ENCODE peak calls at places on chromosomes 3 and 15, in six cellular contexts. Z, O, I, X, G and A are unnamed samples.

GRCh38 chr3:159077860-159078259 is 276.0 kb downstream of the MFSD1 start:
- DNase-seq in G (no peak), Z (no peak), I (peak; percentile 18), O (peak; percentile 22), X (no peak), A (no peak)

GRCh38 chr3:122691195-122691594 is 10.6 kb downstream of the PARP14 start:
- DNase-seq in Z (no peak), I (peak; percentile 82), X (no peak), G (peak; percentile 86), O (peak; percentile 87), A (no peak)

GRCh38 chr15:51030649-51031316 is 63.9 kb downstream of the TNFAIP8L3 start:
- DNase-seq in Z (no peak), O (peak; percentile 92), I (peak; percentile 70), X (no peak), G (peak; percentile 87), A (no peak)

GRCh38 chr15:80937718-80938117 is 51.9 kb downstream of the MESD start:
- DNase-seq in G (no peak), I (no peak), Z (no peak), X (no peak), O (no peak), A (no peak)

GRCh38 chr3:180855364-180855763 is 57.1 kb upstream of the FXR1 start:
- DNase-seq in G (no peak), Z (no peak), I (peak; percentile 5), X (no peak), O (no peak), A (no peak)

GRCh38 chr3:54188176-54188791 is 65.9 kb downstream of the CACNA2D3 start:
- DNase-seq in I (peak; percentile 61), X (no peak), Z (no peak), G (peak; percentile 63), O (peak; percentile 34), A (peak; percentile 66)

GRCh38 chr15:74159773-74160172 is 13.7 kb upstream of the ISLR start:
- DNase-seq in Z (no peak), X (no peak), I (no peak), O (no peak), G (no peak), A (no peak)

GRCh38 chr3:102098130-102098885 is 249.0 kb downstream of the NFKBIZ start:
- DNase-seq in O (no peak), G (no peak), Z (no peak), I (no peak), X (no peak), A (no peak)

GRCh38 chr3:71168043-71168720 is 415.3 kb downstream of the FOXP1 start:
- DNase-seq in I (peak; percentile 78), G (no peak), O (peak; percentile 87), Z (no peak), X (no peak), A (no peak)

GRCh38 chr15:81375461-81375860 is 1.4 kb upstream of the TMC3 start:
- DNase-seq in O (no peak), X (no peak), Z (no peak), G (no peak), I (no peak), A (no peak)

GRCh38 chr15:66657062-66658020 is 44.7 kb upstream of the SMAD6 start:
- DNase-seq in I (no peak), Z (no peak), G (no peak), O (no peak), X (no peak), A (peak; percentile 14)

GRCh38 chr3:176376531-176376930 is 820.8 kb downstream of the TBL1XR1 start:
- DNase-seq in I (no peak), Z (no peak), X (no peak), G (no peak), O (no peak), A (no peak)

GRCh38 chr3:174408310-174408709 is 450.8 kb upstream of the NAALADL2 start:
- DNase-seq in I (peak; percentile 53), G (no peak), O (peak; percentile 58), Z (no peak), X (no peak), A (no peak)

GRCh38 chr3:139427283-139428060 is 38.0 kb upstream of the COPB2 start:
- DNase-seq in O (peak; percentile 71), Z (no peak), I (peak; percentile 91), G (peak; percentile 16), X (no peak), A (peak; percentile 14)

GRCh38 chr15:98865397-98866339 is 141.9 kb downstream of the PGPEP1L start:
- DNase-seq in Z (peak; percentile 58), G (peak; percentile 75), I (peak; percentile 80), O (peak; percentile 68), X (peak; percentile 93), A (no peak)

GRCh38 chr3:108420926-108421325 is 89.5 kb downstream of the MYH15 start:
- DNase-seq in G (no peak), X (no peak), O (peak; percentile 91), I (peak; percentile 27), Z (no peak), A (no peak)

GRCh38 chr3:112930771-112931170 is 44.1 kb downstream of the CD200R1 start:
- DNase-seq in G (no peak), X (no peak), I (peak; percentile 4), Z (no peak), O (peak; percentile 19), A (no peak)

GRCh38 chr3:171566803-171567422 is 106.7 kb upstream of the TNIK start:
- DNase-seq in X (no peak), Z (no peak), O (peak; percentile 46), G (no peak), I (peak; percentile 67), A (no peak)

GRCh38 chr15:39642011-39642640 is 61.2 kb downstream of the THBS1 start:
- DNase-seq in X (no peak), Z (no peak), O (peak; percentile 76), G (no peak), I (peak; percentile 79), A (no peak)

GRCh38 chr3:12447075-12447474 is 37.2 kb upstream of the TSEN2 start:
- DNase-seq in Z (no peak), O (no peak), G (no peak), I (no peak), X (no peak), A (no peak)

GRCh38 chr3:100399341-100400071 is 1.4 kb downstream of the TOMM70 start:
- DNase-seq in I (no peak), X (peak; percentile 76), G (no peak), Z (no peak), O (no peak), A (no peak)

GRCh38 chr3:150495563-150496168 is 50.6 kb downstream of the SERP1 start:
- DNase-seq in I (peak; percentile 75), Z (no peak), G (no peak), X (no peak), O (peak; percentile 60), A (peak; percentile 13)

GRCh38 chr3:160678447-160678846 is 1.5 kb downstream of the ARL14 start:
- DNase-seq in I (peak; percentile 19), O (no peak), X (no peak), G (no peak), Z (no peak), A (no peak)

GRCh38 chr15:96262097-96262496 is 68.4 kb upstream of the NR2F2 start:
- DNase-seq in I (no peak), Z (no peak), X (no peak), G (no peak), O (peak; percentile 25), A (no peak)

GRCh38 chr3:52854013-52854412 is 19.2 kb upstream of the MUSTN1 start:
- DNase-seq in X (no peak), Z (no peak), G (no peak), I (no peak), O (no peak), A (no peak)

GRCh38 chr15:32873292-32874114 is 155.7 kb downstream of the GREM1 start:
- DNase-seq in G (no peak), I (no peak), X (no peak), Z (no peak), O (peak; percentile 75), A (no peak)

GRCh38 chr3:126925411-126926171 is 57.3 kb upstream of the PLXNA1 start:
- DNase-seq in G (peak; percentile 40), I (no peak), O (peak; percentile 34), Z (no peak), X (peak; percentile 75), A (no peak)

GRCh38 chr3:12985148-12985547 is 88.1 kb downstream of the IQSEC1 start:
- DNase-seq in Z (no peak), G (peak; percentile 85), X (peak; percentile 62), O (no peak), I (no peak), A (no peak)

GRCh38 chr3:69542265-69543079 is 156.6 kb upstream of the FRMD4B start:
- DNase-seq in O (no peak), X (peak; percentile 76), G (no peak), I (no peak), Z (no peak), A (peak; percentile 36)

GRCh38 chr3:193029800-193030199 is 112.1 kb upstream of the MB21D2 start:
- DNase-seq in Z (no peak), O (no peak), X (no peak), G (no peak), I (no peak), A (no peak)

GRCh38 chr3:176106380-176106779 is 1090.9 kb downstream of the TBL1XR1 start:
- DNase-seq in O (peak; percentile 8), Z (no peak), G (no peak), I (peak; percentile 1), X (no peak), A (no peak)

DNA sequence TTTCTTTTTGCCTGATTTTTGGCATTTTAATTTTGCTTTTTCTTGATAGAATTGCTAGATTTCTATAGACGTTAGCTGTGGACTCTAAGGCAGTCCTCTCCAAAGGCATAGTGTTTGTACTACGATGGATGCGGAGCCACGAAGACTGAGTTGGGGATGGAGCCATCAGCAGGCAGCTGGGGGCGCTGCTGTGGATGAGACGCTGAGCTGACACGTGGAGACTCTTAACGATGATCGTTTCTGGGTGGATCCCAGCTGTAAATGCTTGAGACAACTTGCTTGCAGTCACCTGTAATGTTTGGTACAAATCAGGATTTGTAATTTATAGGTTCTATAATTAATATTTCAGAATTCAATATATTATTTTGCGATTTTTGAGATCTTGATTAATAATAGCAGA is 13.3 kb upstream of the PPP1R2 start:
- DNase-seq in I (peak; percentile 54), G (no peak), O (no peak), X (no peak), Z (no peak), A (peak; percentile 12)
- TF ChIP-seq CTCF in I (peak; percentile 70), G (no peak), O (peak; percentile 17), X (no peak), Z (no peak), A (peak; percentile 27)

GRCh38 chr15:63244976-63245645 is 32.3 kb upstream of the APH1B start:
- DNase-seq in Z (no peak), I (peak; percentile 57), O (no peak), G (no peak), X (no peak), A (no peak)
- TF ChIP-seq CTCF in Z (no peak), I (no peak), O (no peak), G (no peak), X (no peak), A (no peak)

DNA sequence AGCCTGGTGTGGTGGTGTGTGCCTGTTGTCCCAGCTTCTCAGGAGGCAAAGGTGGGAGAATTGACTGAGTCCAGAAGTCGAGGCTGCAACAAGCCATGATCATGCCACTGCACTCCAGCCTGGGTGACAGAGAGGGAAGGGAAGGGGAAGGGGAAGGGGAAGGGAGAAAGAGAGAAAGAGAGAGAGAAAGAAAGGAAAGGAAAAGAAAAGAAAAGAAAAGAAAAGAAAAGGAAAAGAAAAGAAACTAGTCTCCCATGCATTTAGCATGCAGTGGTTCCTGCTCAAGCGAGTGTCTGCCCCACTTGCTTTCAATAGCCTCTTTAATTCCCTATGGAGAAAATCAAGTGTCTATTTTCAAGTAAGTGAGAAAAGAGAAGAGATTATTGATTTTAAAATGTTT is 20.6 kb upstream of the CAPN7 start:
- DNase-seq in I (no peak), G (no peak), Z (no peak), O (no peak), X (no peak), A (no peak)
- TF ChIP-seq CTCF in I (no peak), G (no peak), Z (no peak), O (no peak), X (no peak), A (no peak)

GRCh38 chr3:41288785-41289184 is 89.5 kb downstream of the CTNNB1 start:
- DNase-seq in I (no peak), X (no peak), O (no peak), Z (no peak), G (no peak), A (no peak)
- TF ChIP-seq CTCF in I (no peak), X (no peak), O (no peak), Z (no peak), G (no peak), A (no peak)